ENCODE peak calls at places on chromosome 7, in six cellular contexts. J is activated CD4-positive, alpha-beta T cell treated with anti-CD3 and anti-CD28 coated beads for 4 hours; R is fibroblast of the conjunctiva; Q is erythroblast; D is skeletal muscle cell; C is activated gamma-delta T cell. I is an unnamed sample.

GRCh38 chr7:151138541-151138910 is 29.0 kb downstream of the GBX1 start:
- DNase-seq in C (no peak), J (no peak), D (no peak), Q (no peak), R (no peak), I (no peak)

GRCh38 chr7:1151653-1152425 is 8.2 kb downstream of the ZFAND2A start:
- DNase-seq in D (no peak), J (no peak), Q (no peak), C (no peak), R (no peak), I (no peak)

GRCh38 chr7:114084381-114085312 is 165.8 kb upstream of the PPP1R3A start:
- DNase-seq in D (no peak), C (no peak), Q (no peak), J (no peak), R (no peak), I (peak)

GRCh38 chr7:70660154-70660818 is 471.7 kb upstream of the GALNT17 start:
- DNase-seq in R (no peak), Q (no peak), C (no peak), D (no peak), J (no peak), I (no peak)

GRCh38 chr7:44477063-44477830 is 13.2 kb downstream of the NUDCD3 start:
- DNase-seq in R (peak), Q (peak), D (no peak), C (no peak), J (peak), I (peak)

GRCh38 chr7:77290425-77290824 is 90.8 kb upstream of the FGL2 start:
- DNase-seq in C (no peak), D (no peak), Q (no peak), J (no peak), R (no peak), I (no peak)

GRCh38 chr7:107592361-107593024 is 12.4 kb downstream of the BCAP29 start:
- DNase-seq in C (no peak), R (peak), J (no peak), Q (no peak), D (peak), I (no peak)

GRCh38 chr7:148058753-148059152 is 531.8 kb upstream of the C7orf33 start:
- DNase-seq in C (no peak), J (no peak), R (no peak), Q (no peak), D (no peak), I (no peak)

GRCh38 chr7:159120540-159120919 is 24.1 kb downstream of the VIPR2 start:
- DNase-seq in J (no peak), D (no peak), R (no peak), Q (no peak), C (no peak), I (no peak)

GRCh38 chr7:79436378-79436777 is 17.1 kb downstream of the MAGI2 start:
- DNase-seq in Q (no peak), D (no peak), J (no peak), R (no peak), C (no peak), I (no peak)

GRCh38 chr7:26291699-26292538 is at the start of gene SNX10:
- DNase-seq in Q (peak), R (no peak), J (peak), D (no peak), C (peak), I (peak)

GRCh38 chr7:30412810-30413504 is 65.6 kb downstream of the NOD1 start:
- DNase-seq in Q (peak), J (peak), C (no peak), D (peak), R (peak), I (peak)

GRCh38 chr7:106944035-106944665 is 79.1 kb downstream of the PIK3CG start:
- DNase-seq in Q (no peak), C (no peak), D (no peak), J (no peak), R (no peak), I (no peak)

GRCh38 chr7:22559829-22560489 is 60.0 kb upstream of the STEAP1B start:
- DNase-seq in R (peak), Q (peak), J (peak), D (peak), C (no peak), I (peak)

GRCh38 chr7:128452552-128452951 is 3.1 kb upstream of the HILPDA start:
- DNase-seq in Q (no peak), D (no peak), R (no peak), J (no peak), C (no peak), I (no peak)

GRCh38 chr7:107931740-107932515 is 40.9 kb downstream of the DLD start:
- DNase-seq in Q (no peak), J (no peak), R (no peak), D (no peak), C (no peak), I (no peak)

GRCh38 chr7:117674617-117675016 is 194.8 kb downstream of the CFTR start:
- DNase-seq in D (no peak), J (no peak), R (no peak), Q (no peak), C (no peak), I (no peak)

GRCh38 chr7:134605978-134606923 is 40.4 kb upstream of the BPGM start:
- DNase-seq in R (peak), C (no peak), Q (peak), J (peak), D (no peak), I (peak)

GRCh38 chr7:155808551-155809331 is 3.5 kb downstream of the SHH start:
- DNase-seq in R (no peak), D (no peak), C (no peak), Q (no peak), J (no peak), I (no peak)

GRCh38 chr7:12091164-12091563 is 119.9 kb upstream of the TMEM106B start:
- DNase-seq in Q (no peak), R (no peak), C (no peak), J (no peak), D (no peak), I (no peak)

GRCh38 chr7:136870799-136871487 is 2.5 kb downstream of the CHRM2 start:
- DNase-seq in D (no peak), R (no peak), Q (no peak), C (no peak), J (no peak), I (no peak)

GRCh38 chr7:121741896-121742295 is 131.1 kb upstream of the PTPRZ1 start:
- DNase-seq in J (no peak), Q (no peak), R (no peak), C (no peak), D (no peak), I (no peak)

GRCh38 chr7:15407910-15408309 is 153.9 kb downstream of the AGMO start:
- DNase-seq in C (no peak), J (no peak), R (no peak), Q (peak), D (no peak), I (peak)

GRCh38 chr7:519429-519973 is at the start of gene PDGFA:
- DNase-seq in D (no peak), J (no peak), R (no peak), Q (peak), C (no peak), I (peak)

GRCh38 chr7:130489140-130489967 is 2.5 kb upstream of the MEST start:
- DNase-seq in C (no peak), D (peak), R (no peak), J (no peak), Q (no peak), I (peak)

GRCh38 chr7:132755538-132756481 is 179.5 kb upstream of the PLXNA4 start:
- DNase-seq in R (no peak), C (no peak), J (no peak), Q (no peak), D (no peak), I (no peak)

GRCh38 chr7:105209870-105210269 is 178.9 kb downstream of the SRPK2 start:
- DNase-seq in R (no peak), Q (no peak), J (peak), C (no peak), D (no peak), I (no peak)

GRCh38 chr7:154559454-154559853 is 443.5 kb downstream of the PAXIP1 start:
- DNase-seq in Q (no peak), D (no peak), C (no peak), R (no peak), J (no peak), I (no peak)

GRCh38 chr7:28013019-28013418 is 167.6 kb downstream of the JAZF1 start:
- DNase-seq in R (no peak), C (no peak), Q (no peak), J (no peak), D (no peak), I (no peak)

GRCh38 chr7:149690688-149691446 is 82.5 kb downstream of the ZNF467 start:
- DNase-seq in R (peak), J (no peak), C (no peak), Q (peak), D (peak), I (peak)

GRCh38 chr7:113480537-113480936 is 362.2 kb upstream of the SMIM30 start:
- DNase-seq in D (no peak), C (no peak), J (no peak), R (no peak), Q (no peak), I (no peak)

GRCh38 chr7:135712182-135712782 is 15.7 kb downstream of the SLC13A4 start:
- DNase-seq in J (no peak), Q (no peak), R (no peak), D (no peak), C (no peak), I (peak)

GRCh38 chr7:131235489-131236317 is 92.0 kb upstream of the MKLN1 start:
- DNase-seq in D (peak), C (no peak), Q (no peak), J (peak), R (peak), I (no peak)

GRCh38 chr7:27861747-27862146 is 121.8 kb downstream of the TAX1BP1 start:
- DNase-seq in C (no peak), R (no peak), D (no peak), J (no peak), Q (no peak), I (no peak)

GRCh38 chr7:78039791-78040776 is 241.5 kb downstream of the PHTF2 start:
- DNase-seq in D (no peak), C (peak), Q (peak), R (no peak), J (peak), I (peak)

GRCh38 chr7:42774436-42774835 is 137.4 kb downstream of the C7orf25 start:
- DNase-seq in D (no peak), Q (no peak), C (no peak), R (no peak), J (no peak), I (no peak)

GRCh38 chr7:66921396-66921917 is 432 bp downstream of the TMEM248 start:
- DNase-seq in R (no peak), J (peak), C (no peak), Q (peak), D (peak), I (no peak)